ENCODE peak calls at places on chromosomes 11 and 22, in five cellular contexts. X is GM13977, V is HCT116, U is sigmoid colon, Q is CD14-positive monocyte. A is an unnamed sample.

GRCh38 chr11:73334244-73335203 is 26.4 kb downstream of the ARHGEF17 start:
- DNase-seq in X (peak), V (peak), U (peak), Q (peak), A (peak)

GRCh38 chr11:787084-787675 is 2.7 kb downstream of the CEND1 start:
- DNase-seq in X (no peak), V (no peak), U (no peak), Q (no peak), A (no peak)

GRCh38 chr11:80155412-80156017 is 714.7 kb upstream of the TENM4 start:
- DNase-seq in X (peak), V (no peak), U (no peak), Q (no peak), A (peak)

GRCh38 chr11:117908959-117909610 is 20.1 kb downstream of the TMPRSS13 start:
- DNase-seq in X (no peak), V (no peak), U (no peak), Q (peak), A (no peak)

GRCh38 chr11:13294771-13295579 is 17.4 kb downstream of the BMAL1 start:
- DNase-seq in X (no peak), V (no peak), U (no peak), Q (no peak), A (no peak)

GRCh38 chr22:23369054-23369685 is 188.9 kb downstream of the BCR start:
- DNase-seq in X (no peak), V (no peak), U (no peak), Q (no peak), A (no peak)

GRCh38 chr11:36101466-36101865 is 157.6 kb downstream of the LDLRAD3 start:
- DNase-seq in X (no peak), V (no peak), U (no peak), Q (no peak), A (no peak)

GRCh38 chr11:80462211-80462610 is 1021.4 kb upstream of the TENM4 start:
- DNase-seq in X (no peak), V (no peak), U (no peak), Q (no peak), A (peak)

GRCh38 chr22:25919452-25919851 is 177.5 kb downstream of the MYO18B start:
- DNase-seq in X (no peak), V (no peak), U (no peak), Q (no peak), A (no peak)

GRCh38 chr11:71171024-71171423 is 81.4 kb downstream of the SHANK2 start:
- DNase-seq in X (no peak), V (no peak), U (peak), Q (no peak), A (no peak)

GRCh38 chr22:46229701-46230100 is 20.4 kb downstream of the CDPF1 start:
- DNase-seq in X (no peak), V (no peak), U (no peak), Q (no peak), A (no peak)

GRCh38 chr22:35915477-35916013 is 113.1 kb downstream of the RBFOX2 start:
- DNase-seq in X (no peak), V (no peak), U (no peak), Q (no peak), A (no peak)

GRCh38 chr11:100739636-100740035 is 52.5 kb downstream of the ARHGAP42 start:
- DNase-seq in X (no peak), V (peak), U (no peak), Q (no peak), A (no peak)

GRCh38 chr11:115931684-115932083 is 427.5 kb upstream of the CADM1 start:
- DNase-seq in X (no peak), V (no peak), U (no peak), Q (no peak), A (no peak)

GRCh38 chr11:77080643-77081210 is 14.0 kb downstream of the CAPN5 start:
- DNase-seq in X (no peak), V (no peak), U (peak), Q (peak), A (no peak)

GRCh38 chr11:106281455-106282173 is 204.2 kb downstream of the AASDHPPT start:
- DNase-seq in X (no peak), V (peak), U (no peak), Q (no peak), A (no peak)

GRCh38 chr22:47071078-47071811 is 308.8 kb downstream of the TBC1D22A start:
- DNase-seq in X (no peak), V (no peak), U (no peak), Q (no peak), A (no peak)

DNA sequence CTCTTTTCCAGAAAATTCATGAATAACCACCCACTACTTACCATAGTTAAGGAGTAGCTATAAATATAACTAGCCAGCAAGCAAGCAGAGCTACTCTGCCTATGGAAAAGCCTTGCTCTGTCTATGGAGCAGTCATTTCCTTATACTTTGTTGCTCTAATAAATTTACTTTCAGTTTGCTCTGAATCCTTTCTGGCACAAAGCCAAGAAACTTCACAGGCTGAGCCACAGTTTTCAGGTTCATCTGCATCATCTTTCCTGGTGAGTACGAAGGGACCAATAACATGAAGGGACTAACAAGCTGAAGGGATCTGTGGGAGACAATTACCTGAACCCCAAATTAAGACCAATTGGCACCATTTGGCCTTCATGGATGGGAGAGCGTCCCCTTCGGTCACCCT is 4.6 kb downstream of the OR4C45 start:
- DNase-seq in X (no peak), V (no peak), U (no peak), Q (no peak), A (no peak)
- TF ChIP-seq CTCF in X (no peak), V (no peak), U (no peak), Q (no peak), A (no peak)

DNA sequence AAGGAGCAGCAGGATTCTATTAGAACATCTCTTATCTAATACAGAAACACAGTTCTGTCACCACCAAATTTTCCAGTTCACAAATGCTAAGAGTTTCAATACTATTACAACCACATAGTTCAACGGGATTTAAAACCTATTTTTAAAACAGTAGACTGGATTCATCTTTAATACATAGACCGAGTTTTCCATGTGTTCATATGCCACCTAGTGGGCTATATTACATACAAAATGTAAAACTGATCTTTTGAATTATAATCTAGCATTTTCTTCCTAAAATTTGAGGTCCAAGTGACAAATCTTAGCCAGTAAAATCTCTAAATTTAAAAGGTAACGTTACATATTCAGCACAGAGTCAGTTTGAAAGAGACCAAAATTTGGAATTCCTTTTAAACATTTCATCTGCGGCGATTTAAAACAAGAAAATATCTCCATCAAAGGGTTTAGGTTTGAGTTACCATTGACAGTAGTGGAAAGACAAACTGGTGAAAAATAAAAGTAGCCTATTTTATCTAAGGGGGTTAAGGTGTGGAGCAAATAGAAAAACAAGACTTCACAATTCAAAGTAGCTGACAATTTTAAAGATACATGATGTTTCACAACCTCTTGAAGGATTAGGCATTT is 269.3 kb upstream of the MPPED2 start:
- DNase-seq in X (no peak), V (no peak), U (no peak), Q (no peak), A (no peak)
- TF ChIP-seq CTCF in X (no peak), V (peak), U (peak), Q (no peak), A (no peak)

GRCh38 chr11:63762662-63763505 is 5.7 kb downstream of the ZFTA start:
- DNase-seq in X (peak), V (no peak), U (peak), Q (no peak), A (no peak)
- TF ChIP-seq CTCF in X (no peak), V (no peak), U (no peak), Q (no peak), A (no peak)

GRCh38 chr11:67576742-67577475 is 6.7 kb upstream of the GSTP1 start:
- DNase-seq in X (no peak), V (no peak), U (no peak), Q (no peak), A (no peak)
- TF ChIP-seq CTCF in X (peak), V (no peak), U (no peak), Q (no peak), A (peak)

GRCh38 chr11:95005642-95006041 is 19.4 kb upstream of the KDM4E start:
- DNase-seq in X (no peak), V (no peak), U (no peak), Q (no peak), A (no peak)

GRCh38 chr11:95014184-95014821 is 10.8 kb upstream of the KDM4E start:
- DNase-seq in X (no peak), V (no peak), U (no peak), Q (no peak), A (no peak)

GRCh38 chr11:95016133-95016532 is 8.9 kb upstream of the KDM4E start:
- DNase-seq in X (no peak), V (no peak), U (no peak), Q (no peak), A (no peak)

GRCh38 chr11:95011376-95011775 is 13.7 kb upstream of the KDM4E start:
- DNase-seq in X (no peak), V (no peak), U (no peak), Q (no peak), A (no peak)
- TF ChIP-seq CTCF in X (no peak), V (no peak), U (no peak), Q (no peak), A (no peak)

DNA sequence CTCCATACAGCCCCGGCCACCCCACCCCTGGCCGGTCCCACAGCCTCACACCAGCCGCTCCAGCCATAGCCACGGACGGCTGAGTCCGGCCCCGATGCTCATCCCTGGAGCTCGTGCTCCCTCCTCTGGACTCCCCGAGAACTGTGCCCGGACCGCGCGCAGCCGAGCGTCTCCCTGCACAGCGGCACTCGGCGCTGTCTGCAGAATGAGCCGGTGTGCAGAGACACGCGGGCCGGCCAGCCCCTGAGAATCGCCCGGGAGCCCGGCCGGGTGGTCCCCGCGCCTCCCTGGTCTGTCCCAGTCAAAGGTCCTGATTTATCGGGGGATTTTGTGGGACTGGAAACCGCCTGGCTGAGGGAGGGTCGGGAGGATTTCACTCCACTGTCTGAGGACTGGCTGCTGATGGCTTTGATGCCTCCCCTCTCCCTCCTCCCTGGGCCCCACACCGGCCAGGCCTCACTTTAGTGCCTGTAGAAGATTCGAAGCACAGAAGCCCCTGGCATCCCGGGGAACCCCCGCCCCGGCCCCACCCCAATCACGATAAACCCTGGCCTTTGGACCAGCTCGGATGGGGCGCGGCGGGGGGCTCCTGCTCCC is 102.7 kb downstream of the BRD1 start:
- DNase-seq in X (peak), V (peak), U (no peak), Q (no peak), A (peak)
- TF ChIP-seq CTCF in X (peak), V (peak), U (no peak), Q (peak), A (peak)

GRCh38 chr22:37358386-37358785 is 68.9 kb downstream of the ELFN2 start:
- DNase-seq in X (no peak), V (no peak), U (no peak), Q (no peak), A (no peak)

GRCh38 chr22:37356922-37357321 is 70.4 kb downstream of the ELFN2 start:
- DNase-seq in X (no peak), V (no peak), U (no peak), Q (no peak), A (no peak)

GRCh38 chr22:37357471-37357870 is 69.8 kb downstream of the ELFN2 start:
- DNase-seq in X (no peak), V (no peak), U (no peak), Q (no peak), A (no peak)

GRCh38 chr22:37362618-37363017 is 64.7 kb downstream of the ELFN2 start:
- DNase-seq in X (no peak), V (no peak), U (no peak), Q (no peak), A (no peak)

GRCh38 chr22:37358917-37359316 is 68.4 kb downstream of the ELFN2 start:
- DNase-seq in X (no peak), V (no peak), U (no peak), Q (no peak), A (no peak)
- TF ChIP-seq CTCF in X (no peak), V (no peak), U (no peak), Q (no peak), A (no peak)

A was measured in GM10248.